ENCODE peak calls at places on chromosomes 1 and 21, in seven cellular contexts. S, A, J, D, E, F and P are unnamed samples.
A peak's percentile ranks its signal among the peaks of the same experiment; 100 is the strongest.

GRCh38 chr1:54172614-54173312 is 20.0 kb upstream of the CDCP2 start:
- DNase-seq in A (no peak), S (no peak), F (no peak), J (no peak), E (no peak), D (no peak), P (no peak)

GRCh38 chr1:91851130-91852010 is 34.6 kb downstream of the TGFBR3 start:
- DNase-seq in D (no peak), A (no peak), F (no peak), J (no peak), E (peak; percentile 8), S (no peak), P (no peak)

GRCh38 chr1:6038603-6039002 is 7.1 kb upstream of the KCNAB2 start:
- DNase-seq in F (no peak), J (no peak), A (no peak), D (no peak), S (no peak), E (no peak), P (no peak)

GRCh38 chr1:156115514-156116374 is 1.2 kb downstream of the LMNA start:
- DNase-seq in F (peak; percentile 41), S (no peak), J (no peak), D (no peak), A (peak; percentile 29), E (peak; percentile 64), P (no peak)

GRCh38 chr1:2271134-2271785 is 43.1 kb downstream of the SKI start:
- DNase-seq in D (no peak), S (no peak), E (no peak), A (no peak), F (no peak), J (no peak), P (no peak)

GRCh38 chr1:2174348-2175054 is 20.1 kb downstream of the FAAP20 start:
- DNase-seq in D (peak; percentile 70), A (peak; percentile 87), E (peak; percentile 94), S (peak; percentile 80), J (no peak), F (peak; percentile 23), P (peak; percentile 81)

GRCh38 chr21:25934771-25935224 is 200.0 kb downstream of the GABPA start:
- DNase-seq in E (no peak), A (no peak), S (no peak), D (no peak), F (peak; percentile 44), J (no peak), P (no peak)

GRCh38 chr1:66752000-66752592 is at the start of gene DYNLT5:
- DNase-seq in D (no peak), J (no peak), A (no peak), F (no peak), E (no peak), S (no peak), P (no peak)

GRCh38 chr1:85091647-85092295 is 43.5 kb upstream of the MCOLN3 start:
- DNase-seq in A (no peak), F (no peak), J (no peak), S (no peak), E (no peak), D (no peak), P (no peak)

GRCh38 chr1:248752119-248752931 is 3.2 kb downstream of the LYPD8 start:
- DNase-seq in S (no peak), A (no peak), J (no peak), D (no peak), F (peak; percentile 30), E (no peak), P (no peak)

GRCh38 chr21:28644762-28645161 is 347.9 kb downstream of the LTN1 start:
- DNase-seq in S (no peak), F (no peak), A (no peak), J (no peak), E (no peak), D (no peak), P (no peak)

GRCh38 chr1:46128336-46128735 is 4.1 kb downstream of the PIK3R3 start:
- DNase-seq in E (no peak), S (no peak), D (no peak), J (no peak), F (no peak), A (no peak), P (no peak)

GRCh38 chr21:17462276-17462981 is 50.4 kb upstream of the CXADR start:
- DNase-seq in S (no peak), A (no peak), F (peak; percentile 98), D (no peak), J (no peak), E (no peak), P (no peak)

GRCh38 chr1:156765664-156766063 is 1.7 kb upstream of the PRCC start:
- DNase-seq in F (no peak), E (no peak), J (no peak), S (no peak), D (no peak), A (no peak), P (no peak)

GRCh38 chr1:26119892-26120608 is 8.4 kb downstream of the PDIK1L start:
- DNase-seq in E (no peak), S (no peak), F (no peak), J (no peak), D (no peak), A (peak; percentile 4), P (no peak)

GRCh38 chr1:150906813-150907212 is 19.4 kb upstream of the SETDB1 start:
- DNase-seq in A (no peak), F (no peak), D (no peak), S (no peak), J (no peak), E (no peak), P (no peak)
- TF ChIP-seq TAF1 in A (no peak), F (no peak), D (no peak), S (no peak), J (no peak), E (no peak), P (no peak)

GRCh38 chr1:166907763-166908162 is 31.7 kb upstream of the TADA1 start:
- DNase-seq in F (no peak), S (no peak), D (no peak), E (no peak), J (peak; percentile 17), A (no peak), P (no peak)

GRCh38 chr1:166905136-166905535 is 29.1 kb upstream of the TADA1 start:
- DNase-seq in D (no peak), S (no peak), A (no peak), E (no peak), J (no peak), F (no peak), P (no peak)

GRCh38 chr1:166907051-166907450 is 31.0 kb upstream of the TADA1 start:
- DNase-seq in E (no peak), D (no peak), S (no peak), J (no peak), F (no peak), A (no peak), P (no peak)

GRCh38 chr1:166906647-166907046 is 30.6 kb upstream of the TADA1 start:
- DNase-seq in A (no peak), F (no peak), E (no peak), S (no peak), D (no peak), J (no peak), P (no peak)

DNA sequence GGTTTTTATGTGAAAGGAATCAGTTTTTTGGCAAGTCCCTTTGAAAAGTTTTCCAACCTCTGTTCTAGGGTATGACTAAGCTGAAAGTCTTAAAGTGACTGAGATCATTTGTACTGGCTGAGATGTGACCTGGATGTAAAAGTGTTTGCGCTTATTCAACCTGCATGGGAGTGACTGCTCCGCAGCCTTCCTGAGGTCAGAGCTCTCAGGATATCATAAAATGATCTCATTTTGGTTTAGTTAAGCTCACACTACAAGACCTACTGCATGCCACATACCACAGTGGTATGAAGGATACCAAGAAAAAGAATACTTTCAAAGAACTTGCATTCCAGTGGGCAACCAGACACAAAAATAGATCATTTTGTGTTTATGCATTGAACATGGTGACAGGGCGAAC is 29.9 kb upstream of the TADA1 start:
- DNase-seq in E (no peak), F (no peak), D (no peak), A (no peak), J (no peak), S (no peak), P (no peak)
- TF ChIP-seq TAF1 in E (no peak), F (no peak), D (no peak), A (no peak), J (no peak), S (no peak), P (no peak)

DNA sequence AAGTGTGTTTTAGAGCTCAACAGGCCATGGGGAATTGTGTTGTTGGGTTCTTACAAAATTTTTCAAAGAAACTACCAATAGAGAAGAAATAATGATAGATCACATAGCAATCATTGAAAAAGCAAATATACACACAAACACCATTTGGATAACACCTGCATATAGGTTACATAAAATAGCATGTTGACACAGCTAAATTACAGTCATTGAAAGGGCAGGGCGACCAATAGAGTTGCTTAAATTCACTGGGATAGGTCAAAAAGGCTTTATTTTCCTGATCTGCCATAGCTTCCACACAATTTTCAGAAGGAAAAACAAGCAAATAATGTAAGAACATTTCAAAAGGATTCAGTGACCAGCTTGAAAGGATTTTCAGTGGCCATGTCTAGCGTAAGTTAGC is 57.9 kb upstream of the FGGY start:
- DNase-seq in E (no peak), S (no peak), J (no peak), F (no peak), D (no peak), A (no peak), P (no peak)
- TF ChIP-seq TAF1 in E (no peak), S (no peak), J (no peak), F (no peak), D (no peak), A (no peak), P (no peak)

GRCh38 chr1:36088577-36089392 is at the start of gene ADPRS:
- DNase-seq in F (peak; percentile 73), A (peak; percentile 96), E (peak; percentile 95), S (peak; percentile 96), D (peak; percentile 70), J (peak; percentile 52), P (peak; percentile 98)
- TF ChIP-seq TAF1 in F (peak; percentile 98), A (peak; percentile 96), E (peak; percentile 97), S (peak; percentile 98), D (peak; percentile 99), J (peak; percentile 98), P (peak; percentile 96)

GRCh38 chr1:230641346-230641745 is 935 bp upstream of the COG2 start:
- DNase-seq in S (no peak), D (no peak), J (no peak), A (no peak), F (no peak), E (no peak), P (no peak)
- TF ChIP-seq TAF1 in S (no peak), D (no peak), J (no peak), A (no peak), F (no peak), E (no peak), P (no peak)

DNA sequence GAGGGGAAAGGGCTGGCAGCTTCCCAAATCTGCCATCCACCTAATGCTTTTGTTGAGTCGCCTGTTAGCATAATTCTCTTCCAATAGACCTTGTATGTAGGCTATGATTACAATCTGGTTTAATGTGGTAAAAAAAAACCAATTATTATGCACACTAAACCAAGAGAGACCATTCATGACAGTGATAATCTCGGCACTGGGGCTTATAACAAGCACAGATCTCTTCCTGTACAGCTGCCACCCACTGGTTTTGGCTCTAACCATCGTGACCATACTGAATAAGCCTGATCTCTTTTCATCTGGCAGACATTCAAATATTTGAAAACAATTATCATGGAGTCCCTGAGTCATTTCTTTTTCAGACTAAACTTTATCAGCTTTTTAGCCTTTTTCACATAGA is 12.0 kb upstream of the SYT14 start:
- DNase-seq in D (no peak), F (no peak), E (peak; percentile 61), S (no peak), J (no peak), A (no peak), P (no peak)
- TF ChIP-seq TAF1 in D (no peak), F (no peak), E (no peak), S (no peak), J (no peak), A (no peak), P (no peak)

GRCh38 chr1:78491311-78492071 is 717 bp downstream of the PTGFR start:
- DNase-seq in E (peak; percentile 57), F (no peak), D (no peak), J (no peak), A (no peak), S (no peak), P (no peak)
- TF ChIP-seq TAF1 in E (no peak), F (no peak), D (no peak), J (no peak), A (no peak), S (no peak), P (no peak)